ENCODE peak calls at places on chromosomes 3 and 15, in ten cellular contexts. One of them, this sample, is unnamed.

GRCh38 chr3:30228302-30228631 is 378.1 kb upstream of the TGFBR2 start:
- DNase-seq in adrenal gland: no peak
- DNase-seq in sigmoid colon: no peak
- DNase-seq in uterus: no peak
- DNase-seq in endothelial cell of umbilical vein: no peak
- DNase-seq in upper lobe of left lung: no peak
- DNase-seq in heart left ventricle: no peak
- DNase-seq in endodermal cell: no peak
- DNase-seq in thyroid gland: no peak
- DNase-seq in right atrium auricular region: no peak
- DNase-seq in this sample: no peak

GRCh38 chr15:26028086-26028740 is 165.1 kb upstream of the ATP10A start:
- DNase-seq in endothelial cell of umbilical vein: no peak
- DNase-seq in uterus: no peak
- DNase-seq in upper lobe of left lung: no peak
- DNase-seq in heart left ventricle: no peak
- DNase-seq in sigmoid colon: no peak
- DNase-seq in endodermal cell: no peak
- DNase-seq in adrenal gland: peak
- DNase-seq in thyroid gland: no peak
- DNase-seq in right atrium auricular region: no peak
- DNase-seq in this sample: no peak

GRCh38 chr3:114498779-114499370 is 205.0 kb downstream of the TIGIT start:
- DNase-seq in endodermal cell: no peak
- DNase-seq in heart left ventricle: no peak
- DNase-seq in upper lobe of left lung: no peak
- DNase-seq in adrenal gland: peak
- DNase-seq in thyroid gland: no peak
- DNase-seq in endothelial cell of umbilical vein: no peak
- DNase-seq in sigmoid colon: no peak
- DNase-seq in uterus: no peak
- DNase-seq in right atrium auricular region: no peak
- DNase-seq in this sample: no peak

GRCh38 chr15:37100109-37100873 is at the start of gene MEIS2:
- DNase-seq in endodermal cell: peak
- DNase-seq in upper lobe of left lung: peak
- DNase-seq in right atrium auricular region: peak
- DNase-seq in sigmoid colon: peak
- DNase-seq in uterus: peak
- DNase-seq in heart left ventricle: peak
- DNase-seq in endothelial cell of umbilical vein: peak
- DNase-seq in thyroid gland: peak
- DNase-seq in adrenal gland: peak
- DNase-seq in this sample: peak

GRCh38 chr15:65981837-65982696 is 112.8 kb downstream of the RAB11A start:
- DNase-seq in thyroid gland: peak
- DNase-seq in right atrium auricular region: no peak
- DNase-seq in heart left ventricle: no peak
- DNase-seq in upper lobe of left lung: peak
- DNase-seq in sigmoid colon: no peak
- DNase-seq in adrenal gland: peak
- DNase-seq in uterus: no peak
- DNase-seq in endothelial cell of umbilical vein: no peak
- DNase-seq in endodermal cell: peak
- DNase-seq in this sample: peak

GRCh38 chr3:193592841-193593665 is at the start of gene OPA1:
- DNase-seq in sigmoid colon: peak
- DNase-seq in right atrium auricular region: peak
- DNase-seq in upper lobe of left lung: peak
- DNase-seq in thyroid gland: peak
- DNase-seq in adrenal gland: peak
- DNase-seq in endodermal cell: peak
- DNase-seq in uterus: peak
- DNase-seq in endothelial cell of umbilical vein: peak
- DNase-seq in heart left ventricle: peak
- DNase-seq in this sample: peak

GRCh38 chr15:85581495-85581894 is 201.1 kb downstream of the AKAP13 start:
- DNase-seq in uterus: peak
- DNase-seq in upper lobe of left lung: peak
- DNase-seq in thyroid gland: peak
- DNase-seq in heart left ventricle: peak
- DNase-seq in adrenal gland: peak
- DNase-seq in endodermal cell: no peak
- DNase-seq in sigmoid colon: peak
- DNase-seq in right atrium auricular region: peak
- DNase-seq in endothelial cell of umbilical vein: no peak
- DNase-seq in this sample: peak

GRCh38 chr3:125068265-125068664 is 12.5 kb upstream of the HEG1 start:
- DNase-seq in endodermal cell: no peak
- DNase-seq in adrenal gland: no peak
- DNase-seq in heart left ventricle: no peak
- DNase-seq in uterus: no peak
- DNase-seq in endothelial cell of umbilical vein: no peak
- DNase-seq in thyroid gland: no peak
- DNase-seq in right atrium auricular region: no peak
- DNase-seq in upper lobe of left lung: no peak
- DNase-seq in sigmoid colon: no peak
- DNase-seq in this sample: no peak

DNA sequence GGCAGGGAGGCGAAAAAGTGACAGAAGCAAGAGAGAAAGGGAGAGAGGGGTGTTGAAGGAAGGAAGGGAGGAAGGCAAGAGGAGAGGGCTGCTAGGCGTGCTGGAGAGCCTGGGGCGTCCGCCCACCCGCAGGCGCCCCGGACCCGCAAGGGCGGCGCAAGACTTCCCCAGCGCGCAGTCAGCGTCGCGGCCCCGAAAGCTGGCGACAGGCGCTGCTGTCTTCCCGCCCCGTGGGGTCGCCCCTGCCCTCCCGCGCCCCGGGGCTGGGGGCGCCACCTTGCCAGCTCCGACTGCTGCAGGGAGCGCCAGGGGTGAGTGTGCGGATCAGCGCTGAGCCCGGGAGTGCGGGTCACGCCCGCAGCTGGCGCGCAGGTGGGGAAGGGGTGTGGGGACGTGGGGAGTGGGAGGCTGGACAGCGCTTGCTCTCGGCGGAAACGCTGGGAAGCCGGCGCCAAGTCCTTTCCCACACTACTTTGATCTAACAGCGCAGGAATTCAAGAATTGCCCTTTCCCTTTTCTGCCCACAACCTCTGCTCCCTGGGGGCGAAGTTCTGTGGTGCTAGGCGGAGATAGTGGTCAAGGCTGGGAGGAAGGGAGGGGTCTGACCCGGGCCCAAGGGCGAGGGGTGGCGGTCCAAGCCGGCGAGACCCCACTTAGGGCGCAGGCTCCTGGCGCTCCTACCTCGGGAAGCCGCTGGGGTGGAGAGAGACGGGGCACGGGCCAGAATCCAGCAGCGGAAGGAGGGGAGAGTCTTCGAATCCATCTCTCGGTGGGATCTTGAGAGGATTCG is 266.1 kb downstream of the CGGBP1 start:
- DNase-seq in adrenal gland: no peak
- DNase-seq in right atrium auricular region: no peak
- DNase-seq in sigmoid colon: no peak
- DNase-seq in uterus: no peak
- DNase-seq in upper lobe of left lung: peak
- DNase-seq in thyroid gland: no peak
- DNase-seq in endothelial cell of umbilical vein: no peak
- DNase-seq in endodermal cell: peak
- DNase-seq in heart left ventricle: peak
- DNase-seq in this sample: no peak
- TF ChIP-seq CTCF in adrenal gland: no peak
- TF ChIP-seq CTCF in right atrium auricular region: no peak
- TF ChIP-seq CTCF in sigmoid colon: no peak
- TF ChIP-seq CTCF in uterus: no peak
- TF ChIP-seq CTCF in upper lobe of left lung: no peak
- TF ChIP-seq CTCF in thyroid gland: no peak
- TF ChIP-seq CTCF in endothelial cell of umbilical vein: no peak
- TF ChIP-seq CTCF in endodermal cell: peak
- TF ChIP-seq CTCF in heart left ventricle: no peak
- TF ChIP-seq CTCF in this sample: no peak

GRCh38 chr3:133412511-133413165 is 12.8 kb downstream of the BFSP2 start:
- DNase-seq in endothelial cell of umbilical vein: no peak
- DNase-seq in adrenal gland: peak
- DNase-seq in heart left ventricle: no peak
- DNase-seq in endodermal cell: peak
- DNase-seq in right atrium auricular region: peak
- DNase-seq in uterus: peak
- DNase-seq in upper lobe of left lung: peak
- DNase-seq in sigmoid colon: peak
- DNase-seq in thyroid gland: no peak
- DNase-seq in this sample: no peak
- H3K4me3 ChIP-seq in endothelial cell of umbilical vein: no peak
- H3K4me3 ChIP-seq in adrenal gland: no peak
- H3K4me3 ChIP-seq in heart left ventricle: peak
- H3K4me3 ChIP-seq in endodermal cell: no peak
- H3K4me3 ChIP-seq in right atrium auricular region: no peak
- H3K4me3 ChIP-seq in uterus: peak
- H3K4me3 ChIP-seq in upper lobe of left lung: no peak
- H3K4me3 ChIP-seq in sigmoid colon: no peak
- H3K4me3 ChIP-seq in thyroid gland: no peak
- H3K4me3 ChIP-seq in this sample: no peak

GRCh38 chr15:35450492-35450891 is 95.5 kb downstream of the DPH6 start:
- DNase-seq in adrenal gland: no peak
- DNase-seq in uterus: no peak
- DNase-seq in upper lobe of left lung: no peak
- DNase-seq in endodermal cell: no peak
- DNase-seq in sigmoid colon: no peak
- DNase-seq in thyroid gland: no peak
- DNase-seq in right atrium auricular region: no peak
- DNase-seq in heart left ventricle: no peak
- DNase-seq in endothelial cell of umbilical vein: no peak
- DNase-seq in this sample: no peak

GRCh38 chr15:35445891-35446290 is 100.1 kb downstream of the DPH6 start:
- DNase-seq in sigmoid colon: no peak
- DNase-seq in endothelial cell of umbilical vein: no peak
- DNase-seq in uterus: no peak
- DNase-seq in thyroid gland: no peak
- DNase-seq in right atrium auricular region: no peak
- DNase-seq in heart left ventricle: no peak
- DNase-seq in upper lobe of left lung: no peak
- DNase-seq in endodermal cell: no peak
- DNase-seq in adrenal gland: no peak
- DNase-seq in this sample: no peak

GRCh38 chr15:35444557-35445204 is 101.3 kb downstream of the DPH6 start:
- DNase-seq in uterus: no peak
- DNase-seq in upper lobe of left lung: no peak
- DNase-seq in endodermal cell: no peak
- DNase-seq in endothelial cell of umbilical vein: peak
- DNase-seq in sigmoid colon: no peak
- DNase-seq in right atrium auricular region: no peak
- DNase-seq in adrenal gland: no peak
- DNase-seq in heart left ventricle: no peak
- DNase-seq in thyroid gland: no peak
- DNase-seq in this sample: no peak

GRCh38 chr15:35443376-35443775 is 102.6 kb downstream of the DPH6 start:
- DNase-seq in adrenal gland: no peak
- DNase-seq in endothelial cell of umbilical vein: no peak
- DNase-seq in upper lobe of left lung: no peak
- DNase-seq in thyroid gland: no peak
- DNase-seq in right atrium auricular region: no peak
- DNase-seq in uterus: no peak
- DNase-seq in heart left ventricle: no peak
- DNase-seq in endodermal cell: no peak
- DNase-seq in sigmoid colon: no peak
- DNase-seq in this sample: no peak

GRCh38 chr15:35448294-35448693 is 97.7 kb downstream of the DPH6 start:
- DNase-seq in endothelial cell of umbilical vein: no peak
- DNase-seq in adrenal gland: no peak
- DNase-seq in uterus: no peak
- DNase-seq in endodermal cell: no peak
- DNase-seq in upper lobe of left lung: no peak
- DNase-seq in heart left ventricle: no peak
- DNase-seq in sigmoid colon: no peak
- DNase-seq in right atrium auricular region: no peak
- DNase-seq in thyroid gland: no peak
- DNase-seq in this sample: no peak
- H3K27ac ChIP-seq in endothelial cell of umbilical vein: no peak
- H3K27ac ChIP-seq in adrenal gland: no peak
- H3K27ac ChIP-seq in uterus: no peak
- H3K27ac ChIP-seq in endodermal cell: no peak
- H3K27ac ChIP-seq in upper lobe of left lung: no peak
- H3K27ac ChIP-seq in heart left ventricle: no peak
- H3K27ac ChIP-seq in sigmoid colon: no peak
- H3K27ac ChIP-seq in right atrium auricular region: no peak
- H3K27ac ChIP-seq in thyroid gland: no peak
- H3K27ac ChIP-seq in this sample: no peak

GRCh38 chr3:25097023-25097422 is 331.0 kb upstream of the RARB start:
- DNase-seq in endodermal cell: no peak
- DNase-seq in heart left ventricle: no peak
- DNase-seq in thyroid gland: no peak
- DNase-seq in adrenal gland: no peak
- DNase-seq in sigmoid colon: no peak
- DNase-seq in right atrium auricular region: no peak
- DNase-seq in endothelial cell of umbilical vein: no peak
- DNase-seq in uterus: no peak
- DNase-seq in upper lobe of left lung: no peak
- DNase-seq in this sample: no peak

GRCh38 chr3:25096536-25096935 is 331.5 kb upstream of the RARB start:
- DNase-seq in thyroid gland: no peak
- DNase-seq in upper lobe of left lung: no peak
- DNase-seq in endothelial cell of umbilical vein: no peak
- DNase-seq in right atrium auricular region: no peak
- DNase-seq in endodermal cell: no peak
- DNase-seq in heart left ventricle: no peak
- DNase-seq in uterus: no peak
- DNase-seq in sigmoid colon: no peak
- DNase-seq in adrenal gland: no peak
- DNase-seq in this sample: no peak

GRCh38 chr3:25091938-25092337 is 336.1 kb upstream of the RARB start:
- DNase-seq in endothelial cell of umbilical vein: no peak
- DNase-seq in heart left ventricle: no peak
- DNase-seq in sigmoid colon: no peak
- DNase-seq in upper lobe of left lung: no peak
- DNase-seq in endodermal cell: no peak
- DNase-seq in thyroid gland: no peak
- DNase-seq in uterus: no peak
- DNase-seq in adrenal gland: no peak
- DNase-seq in right atrium auricular region: no peak
- DNase-seq in this sample: no peak

GRCh38 chr3:25090869-25091453 is 337.1 kb upstream of the RARB start:
- DNase-seq in upper lobe of left lung: no peak
- DNase-seq in adrenal gland: no peak
- DNase-seq in sigmoid colon: no peak
- DNase-seq in uterus: no peak
- DNase-seq in right atrium auricular region: no peak
- DNase-seq in endodermal cell: no peak
- DNase-seq in heart left ventricle: no peak
- DNase-seq in thyroid gland: no peak
- DNase-seq in endothelial cell of umbilical vein: no peak
- DNase-seq in this sample: no peak

DNA sequence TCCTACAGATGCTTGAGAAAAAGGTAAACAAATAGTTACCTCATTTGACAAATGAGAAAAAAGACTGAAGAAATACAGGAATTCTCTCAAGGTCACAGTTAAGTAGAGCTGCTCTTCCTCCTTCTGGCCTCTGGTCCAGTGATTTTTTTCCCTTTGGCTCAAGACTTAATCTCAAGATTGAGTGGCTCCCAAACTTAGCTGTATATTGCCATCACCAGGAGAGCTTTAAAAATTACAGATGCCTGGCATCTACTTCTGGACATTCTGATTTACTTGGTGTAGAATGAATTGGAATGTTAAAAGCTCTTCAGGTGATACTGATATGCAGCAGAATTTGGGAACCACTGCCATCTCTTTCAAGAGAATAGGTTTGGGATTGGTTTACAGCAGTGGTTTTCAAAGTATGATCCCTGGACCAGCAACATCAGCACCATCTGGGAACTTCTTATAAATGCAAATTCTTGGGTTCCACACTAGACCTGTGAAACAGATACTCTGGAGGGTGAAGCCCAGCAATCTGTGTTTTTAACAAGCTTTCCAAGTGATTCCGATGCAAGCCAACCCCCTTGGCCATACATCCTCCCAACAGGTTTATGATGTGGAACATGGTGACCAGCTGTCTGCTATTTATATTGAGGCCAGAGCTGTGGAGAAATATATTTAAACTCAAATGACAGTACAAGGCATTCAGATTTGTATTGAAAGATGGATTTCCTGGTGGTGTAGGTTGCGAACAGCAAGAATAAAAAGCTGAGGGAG is 333.0 kb upstream of the RARB start:
- DNase-seq in adrenal gland: no peak
- DNase-seq in endodermal cell: no peak
- DNase-seq in right atrium auricular region: no peak
- DNase-seq in sigmoid colon: no peak
- DNase-seq in uterus: no peak
- DNase-seq in heart left ventricle: no peak
- DNase-seq in upper lobe of left lung: no peak
- DNase-seq in thyroid gland: no peak
- DNase-seq in endothelial cell of umbilical vein: no peak
- DNase-seq in this sample: no peak
- TF ChIP-seq CTCF in adrenal gland: no peak
- TF ChIP-seq CTCF in endodermal cell: no peak
- TF ChIP-seq CTCF in right atrium auricular region: peak
- TF ChIP-seq CTCF in sigmoid colon: no peak
- TF ChIP-seq CTCF in uterus: no peak
- TF ChIP-seq CTCF in heart left ventricle: peak
- TF ChIP-seq CTCF in upper lobe of left lung: no peak
- TF ChIP-seq CTCF in thyroid gland: peak
- TF ChIP-seq CTCF in endothelial cell of umbilical vein: no peak
- TF ChIP-seq CTCF in this sample: no peak